ENCODE peak calls at places on chromosome 4, in five cellular contexts. W, N, I, V and H are unnamed samples.

GRCh38 chr4:54548098-54548620 is 109.6 kb upstream of the KIT start:
- DNase-seq in W (no peak), N (no peak), I (no peak), V (no peak), H (no peak)

GRCh38 chr4:152079543-152080293 is 318.9 kb upstream of the GATB start:
- DNase-seq in W (no peak), N (no peak), I (no peak), V (no peak), H (no peak)

GRCh38 chr4:122911588-122911987 is 10.8 kb downstream of the NUDT6 start:
- DNase-seq in W (no peak), N (no peak), I (no peak), V (no peak), H (no peak)

GRCh38 chr4:3257691-3258482 is 8.9 kb downstream of the MSANTD1 start:
- DNase-seq in W (peak; percentile 56), N (no peak), I (no peak), V (peak; percentile 74), H (peak; percentile 12)

GRCh38 chr4:76689079-76689817 is 208.7 kb downstream of the SOWAHB start:
- DNase-seq in W (no peak), N (peak; percentile 62), I (peak; percentile 40), V (peak; percentile 28), H (peak; percentile 13)

GRCh38 chr4:158134257-158134656 is 38.6 kb downstream of the GASK1B start:
- DNase-seq in W (no peak), N (no peak), I (no peak), V (no peak), H (no peak)

GRCh38 chr4:102787096-102787867 is 26.5 kb upstream of the MANBA start:
- DNase-seq in W (peak; percentile 87), N (no peak), I (no peak), V (peak; percentile 92), H (peak; percentile 60)

GRCh38 chr4:145507636-145508035 is 26.0 kb downstream of the SMAD1 start:
- DNase-seq in W (peak; percentile 11), N (no peak), I (no peak), V (peak; percentile 56), H (no peak)

GRCh38 chr4:3871881-3872833 is 106.0 kb downstream of the ADRA2C start:
- DNase-seq in W (no peak), N (peak; percentile 14), I (peak; percentile 9), V (no peak), H (no peak)

GRCh38 chr4:99414401-99414800 is 20.7 kb downstream of the ADH7 start:
- DNase-seq in W (peak; percentile 46), N (no peak), I (no peak), V (no peak), H (no peak)

DNA sequence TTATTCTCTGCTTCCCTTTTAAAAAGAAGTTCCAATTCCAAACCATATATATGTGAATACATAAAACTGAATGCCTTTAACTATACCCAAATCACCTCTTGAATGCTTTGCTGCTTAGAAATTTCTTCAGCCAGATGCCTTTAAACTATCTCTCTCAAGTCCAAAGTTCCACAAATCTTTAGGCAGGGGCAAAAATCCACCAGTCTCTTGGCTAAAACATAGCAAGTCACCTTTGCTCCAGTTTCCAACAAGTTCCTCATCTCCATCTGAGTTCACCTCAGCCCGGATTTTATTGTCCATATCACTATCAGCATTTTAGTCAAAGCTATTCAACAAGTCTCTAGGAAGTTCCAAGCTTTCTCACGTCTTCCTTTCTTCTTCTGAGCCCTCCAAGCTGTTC is 49.8 kb downstream of the SULT1B1 start:
- DNase-seq in W (no peak), N (no peak), I (no peak), V (no peak), H (no peak)
- TF ChIP-seq CTCF in W (no peak), N (no peak), I (no peak), V (no peak), H (no peak)

GRCh38 chr4:79088991-79089705 is 149.9 kb upstream of the PAQR3 start:
- DNase-seq in W (no peak), N (no peak), I (no peak), V (no peak), H (no peak)
- TF ChIP-seq CTCF in W (no peak), N (no peak), I (no peak), V (no peak), H (no peak)

GRCh38 chr4:96366632-96367031 is 526.7 kb downstream of the PDHA2 start:
- DNase-seq in W (no peak), N (no peak), I (no peak), V (no peak), H (no peak)
- TF ChIP-seq CTCF in W (no peak), N (no peak), I (no peak), V (no peak), H (no peak)

DNA sequence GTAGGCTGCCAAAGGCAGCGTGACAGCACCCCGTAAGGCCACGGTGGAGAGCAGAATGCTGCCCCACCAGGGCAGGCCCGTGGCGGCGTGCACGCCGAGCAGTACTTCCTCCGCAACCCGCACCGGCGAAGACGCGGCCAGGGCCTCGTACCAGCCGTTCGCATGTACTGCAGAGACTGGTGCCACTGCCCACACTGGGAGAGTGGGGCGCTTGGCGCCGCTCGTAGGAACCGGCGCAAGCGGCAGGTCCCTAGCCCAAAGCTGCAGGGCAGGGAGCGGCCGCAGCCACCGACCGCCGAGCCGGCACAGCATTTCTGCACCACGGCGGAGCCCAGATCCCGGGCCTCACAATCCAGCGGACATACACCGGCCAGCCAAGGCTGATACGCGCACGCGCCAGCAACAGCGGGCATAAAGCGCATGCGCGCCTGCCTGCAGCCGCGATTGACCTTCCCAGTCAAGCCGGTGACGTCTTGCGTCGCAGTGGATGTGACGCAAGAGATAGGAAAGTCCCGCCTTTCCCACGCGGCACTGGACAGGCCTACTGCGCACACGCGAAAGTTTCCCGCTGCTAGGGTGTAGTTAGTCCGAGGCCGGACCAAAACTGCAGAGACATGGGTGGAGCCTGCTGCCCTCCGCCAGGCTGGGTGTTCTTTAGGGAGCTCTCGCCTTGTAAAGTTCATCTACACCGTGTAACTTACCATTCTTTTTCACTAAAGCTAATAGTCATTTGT is at the start of gene COX18:
- DNase-seq in W (peak; percentile 98), N (peak; percentile 99), I (peak; percentile 98), V (peak; percentile 99), H (peak; percentile 98)
- TF ChIP-seq CTCF in W (no peak), N (no peak), I (no peak), V (no peak), H (peak; percentile 35)

GRCh38 chr4:15066140-15066539 is 63.9 kb downstream of the CPEB2 start:
- DNase-seq in W (no peak), N (no peak), I (no peak), V (no peak), H (no peak)

GRCh38 chr4:15065516-15065915 is 63.2 kb downstream of the CPEB2 start:
- DNase-seq in W (no peak), N (no peak), I (no peak), V (no peak), H (no peak)

GRCh38 chr4:15068298-15068697 is 66.0 kb downstream of the CPEB2 start:
- DNase-seq in W (no peak), N (no peak), I (no peak), V (no peak), H (no peak)

DNA sequence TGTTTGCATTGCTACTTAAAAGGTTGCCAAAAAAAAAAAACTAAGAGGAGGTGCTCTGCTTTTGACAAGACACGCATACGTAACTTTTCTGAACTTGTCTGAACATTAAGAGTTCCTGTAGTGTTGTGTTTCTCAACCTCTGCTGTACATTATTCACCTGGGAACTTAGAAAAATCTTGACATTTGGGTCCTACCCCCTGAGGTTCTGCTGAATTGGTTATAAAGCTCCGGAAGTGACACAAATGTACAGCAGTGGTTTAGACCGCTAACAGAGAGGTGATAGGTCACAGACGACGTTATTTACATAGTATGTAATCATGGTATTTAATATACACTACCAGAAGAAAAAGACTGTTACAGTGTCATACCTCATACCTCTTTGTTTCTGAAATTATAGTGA is 61.1 kb downstream of the CPEB2 start:
- DNase-seq in W (no peak), N (no peak), I (no peak), V (no peak), H (no peak)
- TF ChIP-seq CTCF in W (no peak), N (no peak), I (no peak), V (no peak), H (no peak)

GRCh38 chr4:6909113-6909969 is at the start of gene TBC1D14:
- DNase-seq in W (peak; percentile 74), N (peak; percentile 92), I (peak; percentile 89), V (peak; percentile 81), H (peak; percentile 67)
- TF ChIP-seq CTCF in W (no peak), N (peak; percentile 16), I (peak; percentile 41), V (peak; percentile 14), H (peak; percentile 62)